ENCODE peak calls at places on chromosome 13, in ten cellular contexts. I is GM06990; D is choroid plexus epithelial cell; X is erythroblast; M is activated CD8-positive, alpha-beta T cell treated with anti-CD3 and anti-CD28 coated beads, Interleukin-2, amount 10 ng/mL, durations not matched to agents 7 days and 5 days; O is PC-3; Y is AG09319; R is kidney glomerular epithelial cell; L is Caco-2; W is retinal pigment epithelial cell. K is an unnamed sample.

GRCh38 chr13:92187378-92187989 is 789.1 kb downstream of the GPC5 start:
- DNase-seq in I (no peak), D (peak), X (peak), M (peak), O (peak), Y (no peak), R (peak), L (peak), W (no peak), K (no peak)

GRCh38 chr13:74675185-74675584 is 541.0 kb upstream of the KLF12 start:
- DNase-seq in I (no peak), D (peak), X (no peak), M (no peak), O (no peak), Y (no peak), R (no peak), L (no peak), W (peak), K (no peak)

GRCh38 chr13:69425235-69425634 is 682.4 kb upstream of the ATXN8OS start:
- DNase-seq in I (no peak), D (no peak), X (no peak), M (no peak), O (no peak), Y (no peak), R (no peak), L (no peak), W (no peak), K (no peak)

GRCh38 chr13:74068471-74068870 is 65.7 kb downstream of the KLF12 start:
- DNase-seq in I (no peak), D (no peak), X (no peak), M (no peak), O (no peak), Y (no peak), R (no peak), L (no peak), W (no peak), K (no peak)

GRCh38 chr13:50713849-50714248 is 129.6 kb downstream of the DLEU7 start:
- DNase-seq in I (peak), D (peak), X (no peak), M (peak), O (peak), Y (no peak), R (peak), L (no peak), W (no peak), K (no peak)

GRCh38 chr13:73898276-73898675 is 235.9 kb downstream of the KLF12 start:
- DNase-seq in I (no peak), D (no peak), X (no peak), M (no peak), O (peak), Y (no peak), R (no peak), L (no peak), W (no peak), K (no peak)

GRCh38 chr13:38180100-38180499 is 169.6 kb upstream of the UFM1 start:
- DNase-seq in I (no peak), D (peak), X (no peak), M (no peak), O (peak), Y (no peak), R (no peak), L (no peak), W (peak), K (no peak)

GRCh38 chr13:19156013-19156825 is 25.4 kb downstream of the TUBA3C start:
- DNase-seq in I (no peak), D (no peak), X (no peak), M (no peak), O (no peak), Y (no peak), R (no peak), L (no peak), W (no peak), K (no peak)

GRCh38 chr13:29753593-29754485 is 96.6 kb downstream of the UBL3 start:
- DNase-seq in I (no peak), D (no peak), X (no peak), M (no peak), O (no peak), Y (no peak), R (no peak), L (no peak), W (no peak), K (no peak)

GRCh38 chr13:93861818-93862217 is 617.7 kb downstream of the DCT start:
- DNase-seq in I (no peak), D (peak), X (no peak), M (no peak), O (no peak), Y (no peak), R (peak), L (no peak), W (peak), K (no peak)

GRCh38 chr13:48110930-48111721 is 16.2 kb upstream of the MED4 start:
- DNase-seq in I (no peak), D (peak), X (no peak), M (no peak), O (no peak), Y (no peak), R (no peak), L (no peak), W (peak), K (no peak)

GRCh38 chr13:35879111-35879510 is 252.1 kb downstream of the DCLK1 start:
- DNase-seq in I (no peak), D (no peak), X (no peak), M (no peak), O (no peak), Y (no peak), R (no peak), L (peak), W (no peak), K (no peak)

GRCh38 chr13:114066956-114067355 is 65.5 kb downstream of the RASA3 start:
- DNase-seq in I (no peak), D (no peak), X (no peak), M (no peak), O (no peak), Y (no peak), R (no peak), L (no peak), W (no peak), K (no peak)

GRCh38 chr13:72884111-72884510 is 102.2 kb downstream of the PIBF1 start:
- DNase-seq in I (no peak), D (no peak), X (peak), M (no peak), O (no peak), Y (no peak), R (no peak), L (no peak), W (no peak), K (no peak)

GRCh38 chr13:111919286-111919685 is 147.7 kb upstream of the SOX1 start:
- DNase-seq in I (no peak), D (no peak), X (no peak), M (no peak), O (no peak), Y (no peak), R (no peak), L (no peak), W (no peak), K (no peak)

GRCh38 chr13:37690361-37690760 is 91.8 kb upstream of the POSTN start:
- DNase-seq in I (no peak), D (no peak), X (no peak), M (no peak), O (no peak), Y (no peak), R (no peak), L (no peak), W (no peak), K (no peak)

GRCh38 chr13:94329754-94330551 is 149.5 kb downstream of the DCT start:
- DNase-seq in I (no peak), D (peak), X (peak), M (no peak), O (peak), Y (peak), R (peak), L (no peak), W (peak), K (no peak)

GRCh38 chr13:57633950-57634828 is 2.6 kb downstream of the PCDH17 start:
- DNase-seq in I (no peak), D (no peak), X (peak), M (no peak), O (no peak), Y (no peak), R (no peak), L (no peak), W (no peak), K (no peak)

GRCh38 chr13:74290324-74290773 is 156.1 kb upstream of the KLF12 start:
- DNase-seq in I (peak), D (peak), X (no peak), M (peak), O (peak), Y (peak), R (peak), L (peak), W (peak), K (no peak)

GRCh38 chr13:111909971-111910671 is 156.8 kb upstream of the SOX1 start:
- DNase-seq in I (no peak), D (no peak), X (no peak), M (no peak), O (no peak), Y (no peak), R (no peak), L (no peak), W (no peak), K (no peak)

GRCh38 chr13:102392810-102393209 is 9.0 kb downstream of the FGF14 start:
- DNase-seq in I (no peak), D (no peak), X (no peak), M (no peak), O (no peak), Y (no peak), R (no peak), L (no peak), W (no peak), K (no peak)

GRCh38 chr13:32315255-32316029 is at the start of the genes BRCA2 and ZAR1L:
- DNase-seq in I (peak), D (peak), X (peak), M (peak), O (peak), Y (peak), R (peak), L (peak), W (peak), K (peak)

GRCh38 chr13:29937836-29938235 is 87.4 kb upstream of the UBL3 start:
- DNase-seq in I (no peak), D (no peak), X (no peak), M (peak), O (no peak), Y (no peak), R (no peak), L (no peak), W (no peak), K (no peak)

K was measured in HS-27A.